ENCODE peak calls at places on chromosomes 6 and 20, in eight cellular contexts. Q is fibroblast of gingiva, I is H7, E is BE2C, L is anterior cingulate cortex, B is GM23248, Z is adrenal gland, R is left cardiac atrium. O is an unnamed sample.

GRCh38 chr20:16124491-16124890 is 448.8 kb downstream of the KIF16B start:
- DNase-seq in Q (no peak), I (no peak), E (no peak), L (no peak), B (no peak), Z (no peak), R (no peak), O (no peak)

GRCh38 chr6:160254467-160255312 is 3.9 kb downstream of the SLC22A2 start:
- DNase-seq in Q (no peak), I (peak), E (no peak), L (no peak), B (no peak), Z (no peak), R (no peak), O (no peak)

GRCh38 chr6:3987072-3987471 is 91.9 kb downstream of the FAM217A start:
- DNase-seq in Q (peak), I (no peak), E (no peak), L (no peak), B (no peak), Z (no peak), R (no peak), O (no peak)

GRCh38 chr6:220736-221475 is 71.4 kb upstream of the DUSP22 start:
- DNase-seq in Q (no peak), I (peak), E (no peak), L (no peak), B (peak), Z (no peak), R (no peak), O (peak)

GRCh38 chr6:139371421-139372253 is 2.8 kb downstream of the CITED2 start:
- DNase-seq in Q (peak), I (no peak), E (no peak), L (no peak), B (peak), Z (no peak), R (no peak), O (peak)

GRCh38 chr6:117165921-117166499 is 99.3 kb upstream of the VGLL2 start:
- DNase-seq in Q (no peak), I (no peak), E (no peak), L (no peak), B (no peak), Z (no peak), R (no peak), O (no peak)

GRCh38 chr20:57663241-57663640 is 43.0 kb upstream of the ZBP1 start:
- DNase-seq in Q (no peak), I (peak), E (peak), L (no peak), B (no peak), Z (no peak), R (peak), O (no peak)

GRCh38 chr6:33677153-33677660 is 34.3 kb downstream of the UQCC2 start:
- DNase-seq in Q (peak), I (no peak), E (no peak), L (no peak), B (peak), Z (no peak), R (no peak), O (peak)

GRCh38 chr6:120355822-120356221 is 978.5 kb downstream of the TBC1D32 start:
- DNase-seq in Q (peak), I (no peak), E (peak), L (no peak), B (peak), Z (peak), R (no peak), O (peak)

GRCh38 chr6:23656257-23656731 is 469.7 kb upstream of the NRSN1 start:
- DNase-seq in Q (no peak), I (no peak), E (no peak), L (no peak), B (no peak), Z (no peak), R (no peak), O (no peak)

GRCh38 chr6:31651602-31652191 is 764 bp downstream of the BAG6 start:
- DNase-seq in Q (peak), I (peak), E (no peak), L (no peak), B (peak), Z (peak), R (peak), O (peak)

GRCh38 chr6:39029156-39030011 is 19.2 kb upstream of the GLP1R start:
- DNase-seq in Q (no peak), I (peak), E (peak), L (no peak), B (peak), Z (no peak), R (no peak), O (peak)

GRCh38 chr6:4139272-4139671 is 3.9 kb upstream of the ECI2 start:
- DNase-seq in Q (no peak), I (no peak), E (no peak), L (no peak), B (peak), Z (no peak), R (no peak), O (peak)

GRCh38 chr20:47230811-47231256 is 125.7 kb downstream of the ZMYND8 start:
- DNase-seq in Q (no peak), I (no peak), E (no peak), L (no peak), B (peak), Z (no peak), R (no peak), O (no peak)

GRCh38 chr20:49228676-49229075 is 9.5 kb downstream of the DDX27 start:
- DNase-seq in Q (no peak), I (no peak), E (no peak), L (no peak), B (no peak), Z (no peak), R (no peak), O (no peak)

GRCh38 chr6:51902261-51902764 is 185.1 kb downstream of the PKHD1 start:
- DNase-seq in Q (no peak), I (no peak), E (no peak), L (no peak), B (no peak), Z (no peak), R (no peak), O (no peak)

GRCh38 chr20:35307666-35308653 is 15.7 kb upstream of the FAM83C start:
- DNase-seq in Q (peak), I (no peak), E (no peak), L (peak), B (peak), Z (no peak), R (peak), O (peak)

GRCh38 chr6:41288025-41288777 is 1.7 kb upstream of the TREM1 start:
- DNase-seq in Q (no peak), I (no peak), E (no peak), L (no peak), B (peak), Z (no peak), R (no peak), O (peak)

GRCh38 chr6:83822629-83823169 is 30.5 kb upstream of the RIPPLY2 start:
- DNase-seq in Q (no peak), I (no peak), E (no peak), L (no peak), B (no peak), Z (no peak), R (no peak), O (no peak)

GRCh38 chr20:33280000-33280680 is 2.9 kb upstream of the BPIFB1 start:
- DNase-seq in Q (no peak), I (no peak), E (no peak), L (no peak), B (no peak), Z (no peak), R (no peak), O (no peak)

GRCh38 chr6:154598403-154598802 is 87.9 kb upstream of the CNKSR3 start:
- DNase-seq in Q (no peak), I (no peak), E (no peak), L (no peak), B (no peak), Z (no peak), R (no peak), O (no peak)

GRCh38 chr20:47198254-47198671 is 158.2 kb downstream of the ZMYND8 start:
- DNase-seq in Q (peak), I (no peak), E (no peak), L (no peak), B (peak), Z (no peak), R (no peak), O (peak)

GRCh38 chr6:127420558-127420957 is 38.6 kb downstream of the KIAA0408 start:
- DNase-seq in Q (peak), I (peak), E (peak), L (peak), B (peak), Z (peak), R (peak), O (peak)

GRCh38 chr6:108735310-108735990 is 112.8 kb upstream of the ARMC2 start:
- DNase-seq in Q (no peak), I (no peak), E (no peak), L (no peak), B (no peak), Z (no peak), R (no peak), O (no peak)

GRCh38 chr6:89007209-89008001 is 44.0 kb upstream of the RNGTT start:
- DNase-seq in Q (no peak), I (no peak), E (no peak), L (no peak), B (no peak), Z (no peak), R (no peak), O (no peak)

GRCh38 chr6:82362868-82363267 is 749 bp upstream of the TPBG start:
- DNase-seq in Q (peak), I (peak), E (no peak), L (no peak), B (peak), Z (no peak), R (no peak), O (peak)

GRCh38 chr20:12316794-12317193 is 399.1 kb downstream of the BTBD3 start:
- DNase-seq in Q (no peak), I (no peak), E (no peak), L (no peak), B (no peak), Z (no peak), R (no peak), O (no peak)

GRCh38 chr6:30824698-30825097 is 59.6 kb upstream of the DDR1 start:
- DNase-seq in Q (no peak), I (no peak), E (no peak), L (no peak), B (no peak), Z (no peak), R (no peak), O (no peak)

GRCh38 chr20:11394145-11394833 is 523.4 kb upstream of the BTBD3 start:
- DNase-seq in Q (peak), I (no peak), E (no peak), L (no peak), B (peak), Z (no peak), R (no peak), O (peak)

GRCh38 chr6:170152111-170152926 is 138.6 kb downstream of the DLL1 start:
- DNase-seq in Q (peak), I (no peak), E (peak), L (peak), B (no peak), Z (no peak), R (peak), O (peak)

GRCh38 chr6:169489642-169490408 is 212.0 kb downstream of the WDR27 start:
- DNase-seq in Q (peak), I (peak), E (no peak), L (no peak), B (peak), Z (no peak), R (no peak), O (peak)

GRCh38 chr6:141169419-141169818 is 963.3 kb upstream of the GJE1 start:
- DNase-seq in Q (peak), I (peak), E (no peak), L (no peak), B (peak), Z (no peak), R (no peak), O (peak)

GRCh38 chr6:82080767-82081166 is 166.8 kb downstream of the IBTK start:
- DNase-seq in Q (peak), I (no peak), E (no peak), L (no peak), B (no peak), Z (no peak), R (no peak), O (no peak)

GRCh38 chr6:21730533-21730932 is 137.0 kb downstream of the SOX4 start:
- DNase-seq in Q (no peak), I (no peak), E (no peak), L (no peak), B (no peak), Z (no peak), R (no peak), O (no peak)

GRCh38 chr20:62219992-62220665 is at the start of gene HRH3:
- DNase-seq in Q (no peak), I (peak), E (peak), L (no peak), B (peak), Z (peak), R (no peak), O (no peak)

GRCh38 chr6:166201878-166202277 is 34.2 kb upstream of the TBXT start:
- DNase-seq in Q (no peak), I (no peak), E (no peak), L (no peak), B (no peak), Z (no peak), R (no peak), O (no peak)

GRCh38 chr6:53070808-53071207 is 5.6 kb downstream of the FBXO9 start:
- DNase-seq in Q (no peak), I (no peak), E (peak), L (no peak), B (no peak), Z (no peak), R (no peak), O (no peak)

O was measured in fibroblast of mammary gland.